ENCODE peak calls at places on chromosomes 3 and 15, in seven cellular contexts. W is DND-41, V is spleen, G is cardiac muscle cell, E is A549, Q is lower lobe of right lung, F is endothelial cell of umbilical vein. X is an unnamed sample.

GRCh38 chr3:123152656-123153055 is 49.1 kb upstream of the SEC22A start:
- DNase-seq in W (no peak), E (no peak), Q (no peak), V (no peak), F (no peak), G (no peak), X (no peak)

GRCh38 chr3:175002732-175003143 is 143.6 kb downstream of the NAALADL2 start:
- DNase-seq in V (no peak), G (peak; percentile 56), F (no peak), Q (no peak), W (no peak), E (no peak), X (no peak)

GRCh38 chr15:49301562-49301961 is 121.5 kb upstream of the FGF7 start:
- DNase-seq in V (no peak), Q (no peak), G (peak; percentile 32), W (no peak), F (no peak), E (no peak), X (no peak)

GRCh38 chr3:183244219-183244618 is 8.8 kb upstream of the B3GNT5 start:
- DNase-seq in E (no peak), F (peak; percentile 37), G (peak; percentile 80), V (no peak), Q (peak; percentile 77), W (no peak), X (no peak)

GRCh38 chr3:43632269-43632733 is 10.5 kb upstream of the ANO10 start:
- DNase-seq in Q (no peak), G (peak; percentile 30), F (peak; percentile 77), V (no peak), W (no peak), E (no peak), X (no peak)

GRCh38 chr3:124887177-124887995 is at the start of gene ITGB5:
- DNase-seq in Q (peak; percentile 86), G (peak; percentile 89), V (peak; percentile 86), E (peak; percentile 53), W (no peak), F (peak; percentile 72), X (peak; percentile 42)

GRCh38 chr3:8599146-8599545 is 45.5 kb downstream of the SSUH2 start:
- DNase-seq in Q (no peak), G (no peak), W (no peak), F (no peak), V (no peak), E (no peak), X (no peak)

GRCh38 chr15:40266828-40267304 is 16.0 kb downstream of the ANKRD63 start:
- DNase-seq in V (no peak), W (no peak), E (peak; percentile 85), G (peak; percentile 90), Q (peak; percentile 67), F (peak; percentile 94), X (no peak)

GRCh38 chr3:191356586-191357439 is 26.5 kb upstream of the UTS2B start:
- DNase-seq in G (peak; percentile 55), V (no peak), Q (no peak), F (peak; percentile 73), W (no peak), E (no peak), X (no peak)

GRCh38 chr15:74036271-74037170 is 42.0 kb downstream of the PML start:
- DNase-seq in Q (peak; percentile 60), V (no peak), E (peak; percentile 60), G (peak; percentile 83), F (peak; percentile 59), W (peak; percentile 15), X (no peak)

GRCh38 chr3:169173231-169173630 is 490.3 kb downstream of the MECOM start:
- DNase-seq in G (peak; percentile 33), F (no peak), V (no peak), E (no peak), Q (no peak), W (no peak), X (no peak)

GRCh38 chr15:77180270-77180669 is 109.4 kb upstream of the TSPAN3 start:
- DNase-seq in F (no peak), W (no peak), E (no peak), V (no peak), Q (no peak), G (no peak), X (no peak)

GRCh38 chr15:73781038-73781925 is 28.1 kb upstream of the INSYN1 start:
- DNase-seq in G (peak; percentile 50), W (no peak), F (no peak), E (peak; percentile 21), Q (peak; percentile 12), V (no peak), X (no peak)

GRCh38 chr3:12235691-12236090 is 53.2 kb upstream of the PPARG start:
- DNase-seq in W (no peak), Q (no peak), E (peak; percentile 16), F (no peak), V (no peak), G (peak; percentile 55), X (no peak)

GRCh38 chr15:68230157-68231100 is 901 bp upstream of the CLN6 start:
- DNase-seq in V (no peak), Q (no peak), W (no peak), G (no peak), F (peak; percentile 9), E (no peak), X (peak; percentile 42)

GRCh38 chr15:66772967-66773873 is 71.2 kb downstream of the SMAD6 start:
- DNase-seq in G (peak; percentile 77), E (no peak), V (peak; percentile 59), W (no peak), Q (no peak), F (peak; percentile 39), X (no peak)

GRCh38 chr3:156014456-156014855 is 105.9 kb upstream of the KCNAB1 start:
- DNase-seq in E (no peak), W (no peak), F (no peak), V (no peak), Q (no peak), G (peak; percentile 5), X (no peak)

GRCh38 chr3:161559177-161559998 is 62.8 kb downstream of the OTOL1 start:
- DNase-seq in V (no peak), G (peak; percentile 52), Q (no peak), E (peak; percentile 3), W (peak; percentile 42), F (peak; percentile 21), X (no peak)

GRCh38 chr15:100113351-100114075 is 228.3 kb downstream of the ADAMTS17 start:
- DNase-seq in V (peak; percentile 48), E (no peak), Q (no peak), G (no peak), F (no peak), W (no peak), X (no peak)

GRCh38 chr3:170228093-170228766 is 6.0 kb downstream of the PRKCI start:
- DNase-seq in Q (no peak), W (no peak), G (peak; percentile 37), F (no peak), V (no peak), E (no peak), X (no peak)

GRCh38 chr15:66646308-66646707 is 55.7 kb upstream of the SMAD6 start:
- DNase-seq in G (peak; percentile 81), F (no peak), E (no peak), V (peak; percentile 51), Q (no peak), W (no peak), X (no peak)

GRCh38 chr15:82091636-82092140 is 45.9 kb upstream of the MEX3B start:
- DNase-seq in W (no peak), G (peak; percentile 11), E (no peak), Q (no peak), V (peak; percentile 5), F (no peak), X (no peak)

GRCh38 chr15:82095803-82096202 is 50.0 kb upstream of the MEX3B start:
- DNase-seq in Q (no peak), F (no peak), G (no peak), W (no peak), E (no peak), V (no peak), X (no peak)

GRCh38 chr15:82093325-82093724 is 47.5 kb upstream of the MEX3B start:
- DNase-seq in V (no peak), Q (no peak), W (no peak), E (no peak), F (no peak), G (no peak), X (no peak)

GRCh38 chr15:82098674-82099073 is 52.9 kb upstream of the MEX3B start:
- DNase-seq in G (no peak), V (no peak), Q (no peak), F (no peak), W (no peak), E (no peak), X (no peak)

GRCh38 chr15:82093774-82094211 is 48.0 kb upstream of the MEX3B start:
- DNase-seq in G (peak; percentile 94), F (peak; percentile 74), W (no peak), Q (no peak), E (peak; percentile 74), V (no peak), X (no peak)
- H3K4me3 ChIP-seq in G (no peak overlapping the region), F (no peak overlapping the region), W (no peak overlapping the region), Q (no peak overlapping the region), E (peak overlapping the region; percentile 20), V (no peak overlapping the region), X (no peak overlapping the region)

GRCh38 chr15:70566047-70566835 is 197.1 kb downstream of the UACA start:
- DNase-seq in V (no peak), F (peak; percentile 69), E (no peak), W (no peak), G (no peak), Q (no peak), X (no peak)
- TF ChIP-seq CTCF in V (no peak), F (peak; percentile 31), E (no peak), W (no peak), G (peak; percentile 18), Q (no peak), X (no peak)

GRCh38 chr3:187903697-187904096 is 158.4 kb upstream of the BCL6 start:
- DNase-seq in Q (no peak), F (no peak), G (no peak), E (no peak), W (no peak), V (no peak), X (no peak)
- H3K4me3 ChIP-seq in Q (no peak overlapping the region), F (no peak overlapping the region), G (no peak overlapping the region), E (no peak overlapping the region), W (no peak overlapping the region), V (no peak overlapping the region), X (no peak overlapping the region)

GRCh38 chr15:80613762-80614365 is 81.2 kb upstream of the ABHD17C start:
- DNase-seq in Q (no peak), F (peak; percentile 34), V (no peak), E (no peak), G (no peak), W (no peak), X (no peak)
- TF ChIP-seq CTCF in Q (no peak), F (no peak), V (no peak), E (no peak), G (no peak), W (no peak), X (no peak)

X was measured in GM06990.